ENCODE peak calls at places on chromosomes 7 and 10, in four cellular contexts. One of them, this sample, is unnamed.

GRCh38 chr10:98170249-98171117 is 36.0 kb downstream of the R3HCC1L start:
- DNase-seq in GM23338: peak; percentile 88
- DNase-seq in adrenal gland: peak; percentile 58
- DNase-seq in transverse colon: peak; percentile 38
- DNase-seq in this sample: peak; percentile 49

GRCh38 chr10:27741173-27742091 is 4.2 kb downstream of the MKX start:
- DNase-seq in GM23338: peak; percentile 64
- DNase-seq in adrenal gland: peak; percentile 27
- DNase-seq in transverse colon: peak; percentile 14
- DNase-seq in this sample: peak; percentile 47

GRCh38 chr7:135771961-135772638 is 23.5 kb upstream of the FAM180A start:
- DNase-seq in GM23338: no peak
- DNase-seq in adrenal gland: no peak
- DNase-seq in transverse colon: no peak
- DNase-seq in this sample: no peak

GRCh38 chr7:87003872-87004798 is 55.3 kb downstream of the ELAPOR2 start:
- DNase-seq in GM23338: no peak
- DNase-seq in adrenal gland: no peak
- DNase-seq in transverse colon: no peak
- DNase-seq in this sample: no peak

GRCh38 chr10:121566755-121567154 is 31.5 kb downstream of the FGFR2 start:
- DNase-seq in GM23338: no peak
- DNase-seq in adrenal gland: no peak
- DNase-seq in transverse colon: no peak
- DNase-seq in this sample: no peak

GRCh38 chr7:152402384-152403250 is 33.2 kb downstream of the KMT2C start:
- DNase-seq in GM23338: no peak
- DNase-seq in adrenal gland: no peak
- DNase-seq in transverse colon: no peak
- DNase-seq in this sample: no peak

GRCh38 chr10:35335718-35336083 is 608 bp upstream of the CCNY start:
- DNase-seq in GM23338: peak; percentile 46
- DNase-seq in adrenal gland: peak; percentile 36
- DNase-seq in transverse colon: peak; percentile 20
- DNase-seq in this sample: no peak

GRCh38 chr10:131453772-131454634 is 142.5 kb upstream of the TCERG1L start:
- DNase-seq in GM23338: peak; percentile 84
- DNase-seq in adrenal gland: peak; percentile 91
- DNase-seq in transverse colon: peak; percentile 25
- DNase-seq in this sample: peak; percentile 77

GRCh38 chr7:94301024-94301588 is 93.6 kb upstream of the COL1A2 start:
- DNase-seq in GM23338: peak; percentile 82
- DNase-seq in adrenal gland: peak; percentile 85
- DNase-seq in transverse colon: peak; percentile 52
- DNase-seq in this sample: peak; percentile 50

GRCh38 chr7:40303996-40304395 is 169.2 kb downstream of the SUGCT start:
- DNase-seq in GM23338: no peak
- DNase-seq in adrenal gland: no peak
- DNase-seq in transverse colon: no peak
- DNase-seq in this sample: no peak

GRCh38 chr10:63268798-63269503 is 135.8 kb downstream of the NRBF2 start:
- DNase-seq in GM23338: peak; percentile 92
- DNase-seq in adrenal gland: peak; percentile 86
- DNase-seq in transverse colon: peak; percentile 89
- DNase-seq in this sample: peak; percentile 83

GRCh38 chr10:83542774-83543291 is 596.5 kb upstream of the GHITM start:
- DNase-seq in GM23338: no peak
- DNase-seq in adrenal gland: no peak
- DNase-seq in transverse colon: no peak
- DNase-seq in this sample: peak; percentile 18

GRCh38 chr7:144975882-144976281 is 140.0 kb upstream of the TPK1 start:
- DNase-seq in GM23338: no peak
- DNase-seq in adrenal gland: no peak
- DNase-seq in transverse colon: no peak
- DNase-seq in this sample: no peak

GRCh38 chr10:22613011-22613410 is 101.4 kb downstream of the PIP4K2A start:
- DNase-seq in GM23338: no peak
- DNase-seq in adrenal gland: no peak
- DNase-seq in transverse colon: no peak
- DNase-seq in this sample: no peak
- H3K27ac ChIP-seq in GM23338: no peak overlapping the region
- H3K27ac ChIP-seq in adrenal gland: no peak overlapping the region
- H3K27ac ChIP-seq in transverse colon: no peak overlapping the region
- H3K27ac ChIP-seq in this sample: no peak overlapping the region

GRCh38 chr10:60942134-60942533 is 1.9 kb downstream of the RHOBTB1 start:
- DNase-seq in GM23338: no peak
- DNase-seq in adrenal gland: no peak
- DNase-seq in transverse colon: no peak
- DNase-seq in this sample: no peak
- H3K4me3 ChIP-seq in GM23338: no peak overlapping the region
- H3K4me3 ChIP-seq in adrenal gland: peak overlapping the region; percentile 94
- H3K4me3 ChIP-seq in transverse colon: no peak overlapping the region
- H3K4me3 ChIP-seq in this sample: no peak overlapping the region

DNA sequence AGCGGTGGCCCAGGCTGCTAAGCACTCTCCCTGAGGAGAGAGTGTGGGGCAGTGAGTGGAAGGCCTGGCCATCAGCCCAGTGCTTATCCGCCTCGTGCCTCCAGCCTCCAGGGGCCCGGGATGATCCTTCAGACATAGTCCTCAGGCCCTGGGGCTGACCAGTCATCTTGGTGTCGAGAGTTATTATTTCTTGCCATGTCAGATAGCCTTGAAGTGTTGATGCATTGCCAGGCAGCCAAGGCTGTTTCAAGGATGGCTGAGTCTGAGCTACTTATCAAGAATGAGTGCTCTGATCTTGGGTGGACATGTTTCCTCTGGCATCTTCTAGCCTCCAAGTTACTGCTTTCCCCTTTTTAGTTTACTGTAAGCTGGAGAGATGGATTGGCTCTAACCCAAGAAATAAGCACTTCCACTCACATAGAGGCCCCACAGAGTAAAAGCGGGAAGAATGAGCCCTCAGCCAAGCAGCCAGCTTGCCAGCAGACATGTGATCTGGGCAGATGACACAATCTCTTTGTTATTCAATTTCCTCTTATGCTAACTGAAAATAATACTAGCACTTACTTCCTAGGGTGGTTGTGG is 136.5 kb upstream of the NAMPT start:
- DNase-seq in GM23338: no peak
- DNase-seq in adrenal gland: peak; percentile 84
- DNase-seq in transverse colon: peak; percentile 55
- DNase-seq in this sample: peak; percentile 94
- H3K4me1 ChIP-seq in GM23338: no peaks in the 10 kb centered on the region
- H3K4me1 ChIP-seq in adrenal gland: peaks cover 59% of the 10 kb centered on the region
- H3K4me1 ChIP-seq in transverse colon: peaks cover 34% of the 10 kb centered on the region
- H3K4me1 ChIP-seq in this sample: peaks cover 22% of the 10 kb centered on the region

DNA sequence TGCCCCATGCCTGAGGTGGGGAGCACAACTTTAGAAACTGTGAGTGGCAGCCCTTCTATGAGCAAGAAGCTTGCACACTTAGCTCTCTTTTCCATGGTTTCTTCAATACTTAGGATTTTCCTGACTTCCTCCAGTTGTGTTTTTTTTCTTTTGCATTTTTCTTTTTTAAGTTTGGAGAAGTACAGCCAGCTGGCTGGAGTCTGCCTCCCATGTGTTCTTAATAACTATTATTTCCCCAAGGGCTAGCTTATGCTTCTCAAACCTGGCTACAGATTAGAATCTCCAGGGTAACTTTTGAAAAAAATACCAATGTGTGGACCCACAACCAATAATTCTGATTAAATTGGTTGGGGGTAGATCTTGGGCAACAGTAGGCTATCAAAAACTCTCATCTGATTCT is 37.4 kb upstream of the MEOX2 start:
- DNase-seq in GM23338: no peak
- DNase-seq in adrenal gland: no peak
- DNase-seq in transverse colon: no peak
- DNase-seq in this sample: no peak
- H3K27ac ChIP-seq in GM23338: no peak overlapping the region
- H3K27ac ChIP-seq in adrenal gland: no peak overlapping the region
- H3K27ac ChIP-seq in transverse colon: no peak overlapping the region
- H3K27ac ChIP-seq in this sample: no peak overlapping the region

GRCh38 chr10:32445740-32446615 is at the start of gene CCDC7:
- DNase-seq in GM23338: peak; percentile 88
- DNase-seq in adrenal gland: peak; percentile 80
- DNase-seq in transverse colon: peak; percentile 88
- DNase-seq in this sample: peak; percentile 83

GRCh38 chr10:32446701-32447406 is 914 bp downstream of the CCDC7 start:
- DNase-seq in GM23338: peak; percentile 27
- DNase-seq in adrenal gland: no peak
- DNase-seq in transverse colon: no peak
- DNase-seq in this sample: peak; percentile 7

DNA sequence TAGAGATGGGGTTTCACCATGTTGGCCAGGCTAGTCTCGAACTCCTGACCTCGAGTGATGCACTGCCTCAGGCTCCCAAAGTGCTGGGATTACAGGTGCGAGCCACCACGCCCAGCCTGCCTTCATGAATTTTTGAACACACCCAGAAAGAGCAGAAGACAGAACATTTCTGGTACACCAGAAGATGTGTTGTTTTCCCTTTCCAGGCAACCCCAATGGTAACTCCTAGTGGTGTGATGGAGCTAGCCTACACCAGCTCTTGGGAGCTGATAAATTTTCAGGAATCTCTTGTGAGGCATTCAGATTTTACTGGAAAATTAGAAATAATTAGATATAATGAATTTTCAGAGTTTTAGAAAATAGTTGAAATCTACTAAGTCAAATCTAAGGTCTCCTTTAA is 904 bp upstream of the CCDC7 start:
- DNase-seq in GM23338: no peak
- DNase-seq in adrenal gland: no peak
- DNase-seq in transverse colon: no peak
- DNase-seq in this sample: no peak
- H3K4me3 ChIP-seq in GM23338: no peak overlapping the region
- H3K4me3 ChIP-seq in adrenal gland: peak overlapping the region; percentile 66
- H3K4me3 ChIP-seq in transverse colon: peak overlapping the region; percentile 52
- H3K4me3 ChIP-seq in this sample: no peak overlapping the region

DNA sequence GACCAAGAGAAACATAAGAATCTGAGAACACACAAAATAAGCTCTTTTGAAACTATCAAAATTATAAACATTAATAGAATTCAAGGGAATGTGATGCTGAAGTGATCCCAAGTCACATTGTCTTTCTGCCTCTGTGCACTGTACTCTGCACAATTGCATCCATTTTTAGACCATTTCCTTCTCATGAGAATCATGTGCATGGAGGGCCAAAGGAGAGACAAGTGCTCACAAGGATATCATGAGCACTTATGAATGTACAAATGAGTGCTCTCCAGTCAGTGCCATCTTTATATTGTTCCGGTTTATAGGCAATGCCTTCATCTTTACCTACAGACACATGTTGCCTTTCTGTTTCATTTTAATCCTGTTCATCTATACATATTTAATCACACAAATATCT is 36.9 kb downstream of the MET start:
- DNase-seq in GM23338: no peak
- DNase-seq in adrenal gland: no peak
- DNase-seq in transverse colon: no peak
- DNase-seq in this sample: no peak
- H3K4me1 ChIP-seq in GM23338: peaks cover 33% of the 10 kb centered on the region
- H3K4me1 ChIP-seq in adrenal gland: no peaks in the 10 kb centered on the region
- H3K4me1 ChIP-seq in transverse colon: peaks cover 8% of the 10 kb centered on the region
- H3K4me1 ChIP-seq in this sample: peaks cover 37% of the 10 kb centered on the region